ENCODE peak calls at places on chromosomes 2 and 18, in five cellular contexts. R is neuronal stem cell, L is mesendoderm, K is mesenchymal stem cell, I is H9. O is an unnamed sample.
A peak's percentile ranks its signal among the peaks of the same experiment; 100 is the strongest.

GRCh38 chr2:217064234-217065103 is 204.6 kb upstream of the TNP1 start:
- DNase-seq in R (peak; percentile 69), L (peak; percentile 74), K (peak; percentile 70), I (peak; percentile 52), O (peak; percentile 13)

GRCh38 chr18:77102246-77103040 is 30.1 kb downstream of the MBP start:
- DNase-seq in R (no peak), L (no peak), K (peak; percentile 79), I (no peak), O (no peak)

GRCh38 chr2:13481201-13481600 is 764.5 kb downstream of the TRIB2 start:
- DNase-seq in R (no peak), L (no peak), K (no peak), I (no peak), O (no peak)

GRCh38 chr2:23390152-23390551 is 5.2 kb downstream of the KLHL29 start:
- DNase-seq in R (no peak), L (no peak), K (peak; percentile 69), I (no peak), O (no peak)

GRCh38 chr18:63336366-63337099 is 17.0 kb upstream of the BCL2 start:
- DNase-seq in R (no peak), L (no peak), K (peak; percentile 90), I (no peak), O (no peak)

GRCh38 chr2:239249781-239250180 is 151.0 kb downstream of the HDAC4 start:
- DNase-seq in R (no peak), L (no peak), K (peak; percentile 91), I (no peak), O (no peak)

GRCh38 chr18:33670052-33670451 is 92.0 kb downstream of the ASXL3 start:
- DNase-seq in R (no peak), L (no peak), K (no peak), I (no peak), O (no peak)

GRCh38 chr2:61855178-61855523 is 1.3 kb upstream of the FAM161A start:
- DNase-seq in R (no peak), L (peak; percentile 68), K (no peak), I (no peak), O (no peak)

GRCh38 chr2:55148269-55148668 is 83.8 kb downstream of the CLHC1 start:
- DNase-seq in R (no peak), L (peak; percentile 37), K (peak; percentile 84), I (no peak), O (no peak)

GRCh38 chr18:68041327-68041726 is 524.8 kb upstream of the DSEL start:
- DNase-seq in R (no peak), L (peak; percentile 7), K (peak; percentile 41), I (no peak), O (no peak)

GRCh38 chr2:85668009-85668856 is at the start of gene SFTPB:
- DNase-seq in R (no peak), L (no peak), K (no peak), I (no peak), O (no peak)

GRCh38 chr2:160921401-160921964 is 238.7 kb upstream of the TANK start:
- DNase-seq in R (no peak), L (no peak), K (no peak), I (no peak), O (no peak)
- H2BK5ac ChIP-seq in R (no peak overlapping the region), L (no peak overlapping the region), K (no peak overlapping the region), I (no peak overlapping the region), O (no peak overlapping the region)

DNA sequence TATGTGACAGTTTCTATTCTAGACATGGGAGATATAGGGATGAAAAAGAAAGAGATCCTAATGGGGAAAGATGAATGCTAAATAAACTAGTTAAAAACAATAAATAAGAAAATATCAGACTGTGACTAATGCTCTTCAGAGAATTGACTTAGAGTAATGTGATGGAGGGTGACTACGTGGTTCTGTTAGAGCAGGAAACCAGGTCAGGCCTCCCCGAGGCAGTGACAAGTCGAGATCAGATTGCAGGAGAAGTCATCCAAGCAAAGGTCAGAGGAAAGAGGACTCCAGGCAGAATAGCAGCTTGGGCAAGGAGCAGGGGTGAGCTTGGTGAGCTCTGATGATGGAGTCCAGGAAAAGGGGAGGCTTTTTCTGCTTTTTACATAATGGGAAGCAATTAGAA is 27.2 kb upstream of the ITGB6 start:
- DNase-seq in R (no peak), L (no peak), K (peak; percentile 71), I (no peak), O (no peak)
- H2BK5ac ChIP-seq in R (no peak overlapping the region), L (no peak overlapping the region), K (peak overlapping the region; percentile 75), I (no peak overlapping the region), O (no peak overlapping the region)

DNA sequence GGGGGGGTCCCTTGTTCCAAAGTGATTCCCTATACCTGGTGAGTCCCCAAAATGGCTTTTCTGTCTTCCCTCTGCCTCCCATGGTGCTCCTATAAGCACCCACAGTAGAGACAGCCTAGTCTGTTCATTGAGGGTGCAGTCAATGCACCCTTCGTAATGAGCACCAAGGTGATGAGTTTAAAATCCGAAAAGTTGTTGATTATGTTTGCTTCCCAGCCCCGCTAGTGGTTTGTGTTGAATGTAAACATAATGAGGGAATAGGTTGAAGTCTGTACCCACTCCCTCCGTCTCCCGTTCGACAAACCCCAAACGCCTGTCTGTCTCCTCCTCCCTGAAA is 2.3 kb downstream of the FOSL2 start:
- DNase-seq in R (no peak), L (no peak), K (no peak), I (no peak), O (no peak)
- H2BK5ac ChIP-seq in R (no peak overlapping the region), L (no peak overlapping the region), K (peak overlapping the region; percentile 59), I (no peak overlapping the region), O (no peak overlapping the region)

GRCh38 chr2:97995026-97995733 is 568 bp downstream of the TMEM131 start:
- DNase-seq in R (peak; percentile 63), L (peak; percentile 48), K (peak; percentile 57), I (no peak), O (no peak)
- H2BK5ac ChIP-seq in R (peak overlapping the region; percentile 98), L (peak overlapping the region; percentile 7), K (peak overlapping the region; percentile 89), I (no peak overlapping the region), O (peak overlapping the region; percentile 98)

DNA sequence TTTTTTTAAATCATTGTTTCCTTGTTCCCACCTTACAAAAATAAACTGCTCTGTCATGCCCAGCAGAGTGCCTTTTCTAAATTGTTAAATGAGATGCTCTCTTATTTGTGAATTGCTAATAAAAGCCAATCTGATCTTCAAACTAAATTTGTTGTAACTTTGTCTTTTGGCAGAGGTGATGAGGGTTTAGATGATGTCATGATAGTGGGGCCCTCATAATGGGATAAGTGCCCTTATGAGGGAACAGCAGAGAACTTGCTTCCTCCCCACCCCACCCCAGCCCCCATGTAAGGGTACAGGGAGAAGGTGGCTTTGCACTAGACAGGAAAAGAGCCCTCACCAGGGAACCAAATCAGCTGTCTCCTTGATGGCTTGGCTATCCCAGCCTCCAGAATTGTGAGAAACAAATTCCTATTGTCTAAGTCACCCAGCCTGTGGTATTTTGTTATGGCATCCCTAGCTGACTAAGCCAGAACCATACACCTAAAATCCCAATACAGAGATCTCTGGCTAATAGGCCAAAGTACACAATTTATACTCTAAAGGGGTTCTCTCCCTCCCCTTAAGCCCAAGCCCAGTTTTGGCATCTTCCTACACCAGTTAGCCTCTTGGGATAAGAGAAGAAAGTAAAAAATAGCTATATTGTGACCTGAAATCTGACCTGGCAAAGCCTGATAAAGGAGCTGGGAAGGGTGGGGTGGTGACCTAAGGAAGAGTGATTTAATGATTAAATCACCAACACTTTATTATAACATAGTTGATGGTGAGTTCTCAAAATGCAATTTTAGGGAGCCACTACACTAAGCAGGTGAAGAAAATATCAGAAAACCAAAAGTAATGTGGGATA is 40.3 kb upstream of the HNRNPA3 start:
- DNase-seq in R (no peak), L (peak; percentile 89), K (peak; percentile 64), I (no peak), O (no peak)
- H2BK5ac ChIP-seq in R (no peak overlapping the region), L (no peak overlapping the region), K (no peak overlapping the region), I (no peak overlapping the region), O (no peak overlapping the region)

GRCh38 chr2:142791335-142791734 is 86.1 kb upstream of the KYNU start:
- DNase-seq in R (no peak), L (no peak), K (no peak), I (no peak), O (no peak)

GRCh38 chr2:142796161-142796560 is 81.3 kb upstream of the KYNU start:
- DNase-seq in R (no peak), L (peak; percentile 49), K (no peak), I (no peak), O (no peak)

DNA sequence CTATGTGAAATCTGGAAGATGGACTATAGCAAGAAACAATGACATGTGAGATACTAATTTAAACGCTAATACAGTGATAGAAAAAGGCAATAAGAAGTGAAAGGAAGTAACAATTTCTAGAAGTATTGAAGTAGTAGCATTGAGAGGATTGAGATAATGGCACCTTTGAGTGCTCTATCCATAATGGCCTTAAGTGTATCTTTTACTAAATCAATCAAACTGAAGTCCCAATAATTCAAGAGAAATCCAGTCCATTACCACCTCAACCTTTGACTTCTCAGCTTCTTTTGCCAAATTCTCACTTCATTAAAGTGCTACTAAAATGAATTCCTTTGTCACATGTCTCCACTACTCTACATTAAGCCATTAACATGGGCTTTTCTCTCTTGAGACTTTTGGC is 82.6 kb upstream of the KYNU start:
- DNase-seq in R (no peak), L (no peak), K (no peak), I (no peak), O (no peak)
- H2BK5ac ChIP-seq in R (no peak overlapping the region), L (no peak overlapping the region), K (no peak overlapping the region), I (no peak overlapping the region), O (no peak overlapping the region)

DNA sequence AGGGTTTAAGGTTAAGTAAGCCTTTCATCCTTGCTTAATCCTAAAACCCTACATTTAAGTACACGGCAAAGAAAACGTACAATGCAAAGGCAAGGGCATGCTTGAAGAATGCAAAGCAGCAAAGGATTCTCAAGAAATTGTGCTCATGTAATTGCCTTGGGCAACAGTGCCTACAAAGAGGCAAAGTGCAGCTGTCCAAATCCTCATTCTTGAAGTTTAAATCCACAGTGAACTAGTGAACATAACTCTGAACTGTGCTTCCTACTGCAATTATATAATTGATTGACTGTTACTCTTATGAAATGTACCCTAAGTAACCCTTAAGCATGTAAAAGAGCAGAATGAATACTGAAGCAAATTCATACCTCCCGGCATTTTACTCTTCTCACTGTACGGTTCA is 85.4 kb downstream of the MAP3K20 start:
- DNase-seq in R (no peak), L (no peak), K (no peak), I (no peak), O (no peak)
- H2BK5ac ChIP-seq in R (no peak overlapping the region), L (no peak overlapping the region), K (no peak overlapping the region), I (no peak overlapping the region), O (no peak overlapping the region)

O was measured in H1.